ENCODE peak calls at places on chromosomes 12 and 14, in five cellular contexts. D is CD8-positive, alpha-beta memory T cell; R is lower leg skin; U is activated T-cell treated with anti-CD3 and anti-CD28 coated beads for 1 hour; B is GM12892. P is an unnamed sample.

GRCh38 chr14:56145965-56146364 is 27.8 kb downstream of the PELI2 start:
- DNase-seq in B (no peak), D (no peak), R (no peak), U (no peak), P (no peak)

GRCh38 chr14:51209457-51209856 is 30.6 kb upstream of the TMX1 start:
- DNase-seq in U (no peak), B (no peak), R (no peak), D (no peak), P (no peak)

GRCh38 chr14:105858676-105859025 is 332.3 kb downstream of the TMEM121 start:
- DNase-seq in U (no peak), R (no peak), B (no peak), D (no peak), P (no peak)

GRCh38 chr12:108907861-108908302 is 28.0 kb downstream of the DAO start:
- DNase-seq in B (no peak), U (no peak), D (no peak), R (peak; percentile 21), P (no peak)

GRCh38 chr12:113143959-113144358 is 5.6 kb upstream of the CFAP73 start:
- DNase-seq in D (no peak), B (no peak), R (no peak), U (no peak), P (no peak)

GRCh38 chr12:104218935-104219334 is 3.4 kb downstream of the TXNRD1 start:
- DNase-seq in U (no peak), D (no peak), B (no peak), R (no peak), P (no peak)

GRCh38 chr14:54493293-54493692 is 4.5 kb upstream of the GMFB start:
- DNase-seq in U (no peak), B (no peak), R (no peak), D (no peak), P (no peak)

GRCh38 chr12:34402228-34402898 is 380.1 kb downstream of the ALG10 start:
- DNase-seq in D (peak; percentile 1), B (no peak), R (no peak), U (no peak), P (no peak)

GRCh38 chr12:131226345-131227265 is 272.9 kb downstream of the ADGRD1 start:
- DNase-seq in B (no peak), D (no peak), R (no peak), U (no peak), P (no peak)

GRCh38 chr12:13610280-13610679 is 371.1 kb downstream of the GRIN2B start:
- DNase-seq in R (no peak), D (no peak), B (no peak), U (no peak), P (no peak)

GRCh38 chr12:111578276-111578970 is 20.7 kb downstream of the ATXN2 start:
- DNase-seq in U (no peak), R (no peak), B (no peak), D (no peak), P (peak; percentile 46)

GRCh38 chr14:66015046-66015780 is 471.0 kb upstream of the CCDC196 start:
- DNase-seq in R (no peak), D (no peak), U (no peak), B (no peak), P (no peak)

GRCh38 chr12:109879332-109880048 is 851 bp downstream of the GLTP start:
- DNase-seq in D (no peak), R (no peak), U (no peak), B (no peak), P (peak; percentile 34)

P was measured in OCI-M1.